ENCODE peak calls at places on chromosome 14, in five cellular contexts. One of them, this sample, is unnamed.

GRCh38 chr14:64929003-64929337 is 13.6 kb downstream of the GPX2 start:
- DNase-seq in RPMI8226: no peak
- DNase-seq in GM03348: no peak
- DNase-seq in NCI-H1694: no peak
- DNase-seq in lower leg skin: no peak
- DNase-seq in this sample: no peak

GRCh38 chr14:55772521-55772920 is 192.5 kb downstream of the KTN1 start:
- DNase-seq in RPMI8226: no peak
- DNase-seq in GM03348: no peak
- DNase-seq in NCI-H1694: peak; percentile 44
- DNase-seq in lower leg skin: no peak
- DNase-seq in this sample: no peak

GRCh38 chr14:95703341-95703740 is 10.6 kb downstream of the TCL1A start:
- DNase-seq in RPMI8226: no peak
- DNase-seq in GM03348: no peak
- DNase-seq in NCI-H1694: no peak
- DNase-seq in lower leg skin: no peak
- DNase-seq in this sample: no peak

GRCh38 chr14:71021347-71022014 is 114.2 kb downstream of the PCNX1 start:
- DNase-seq in RPMI8226: no peak
- DNase-seq in GM03348: peak; percentile 45
- DNase-seq in NCI-H1694: no peak
- DNase-seq in lower leg skin: no peak
- DNase-seq in this sample: no peak

GRCh38 chr14:65377576-65377975 is 35.0 kb upstream of the FUT8 start:
- DNase-seq in RPMI8226: no peak
- DNase-seq in GM03348: peak; percentile 64
- DNase-seq in NCI-H1694: no peak
- DNase-seq in lower leg skin: no peak
- DNase-seq in this sample: no peak

GRCh38 chr14:105889666-105890473 is 363.5 kb downstream of the TMEM121 start:
- DNase-seq in RPMI8226: no peak
- DNase-seq in GM03348: no peak
- DNase-seq in NCI-H1694: no peak
- DNase-seq in lower leg skin: peak; percentile 82
- DNase-seq in this sample: no peak

GRCh38 chr14:98926151-98926550 is 345.8 kb downstream of the BCL11B start:
- DNase-seq in RPMI8226: no peak
- DNase-seq in GM03348: no peak
- DNase-seq in NCI-H1694: no peak
- DNase-seq in lower leg skin: peak; percentile 90
- DNase-seq in this sample: no peak

GRCh38 chr14:28661171-28661772 is 105.3 kb upstream of the FOXG1 start:
- DNase-seq in RPMI8226: no peak
- DNase-seq in GM03348: no peak
- DNase-seq in NCI-H1694: no peak
- DNase-seq in lower leg skin: no peak
- DNase-seq in this sample: no peak

GRCh38 chr14:102583726-102584125 is 8.7 kb upstream of the RCOR1 start:
- DNase-seq in RPMI8226: no peak
- DNase-seq in GM03348: no peak
- DNase-seq in NCI-H1694: no peak
- DNase-seq in lower leg skin: no peak
- DNase-seq in this sample: no peak

GRCh38 chr14:100522616-100523021 is 64.6 kb downstream of the BEGAIN start:
- DNase-seq in RPMI8226: no peak
- DNase-seq in GM03348: peak; percentile 2
- DNase-seq in NCI-H1694: peak; percentile 52
- DNase-seq in lower leg skin: peak; percentile 72
- DNase-seq in this sample: peak; percentile 51

This sample was measured in Karpas-422.